ENCODE peak calls at places on chromosomes 16 and 17, in four cellular contexts. One of them, this sample, is unnamed.

GRCh38 chr16:69419956-69420355 is 4.5 kb upstream of the CYB5B start:
- DNase-seq in RKO: no peak
- DNase-seq in stimulated activated CD8-positive, alpha-beta memory T cell treated with anti-CD3 and anti-CD28 coated beads, Interleukin-7, amount 100 ng/mL, for 24 hours: no peak
- DNase-seq in body of pancreas: no peak
- DNase-seq in this sample: no peak

GRCh38 chr17:39769974-39770587 is 32.3 kb downstream of the GRB7 start:
- DNase-seq in RKO: no peak
- DNase-seq in stimulated activated CD8-positive, alpha-beta memory T cell treated with anti-CD3 and anti-CD28 coated beads, Interleukin-7, amount 100 ng/mL, for 24 hours: no peak
- DNase-seq in body of pancreas: no peak
- DNase-seq in this sample: no peak

GRCh38 chr17:58326609-58327341 is 1.8 kb downstream of the TSPOAP1 start:
- DNase-seq in stimulated activated CD8-positive, alpha-beta memory T cell treated with anti-CD3 and anti-CD28 coated beads, Interleukin-7, amount 100 ng/mL, for 24 hours: no peak
- DNase-seq in RKO: no peak
- DNase-seq in body of pancreas: no peak
- DNase-seq in this sample: no peak

GRCh38 chr17:38533706-38534497 is 71.8 kb downstream of the SRCIN1 start:
- DNase-seq in RKO: no peak
- DNase-seq in stimulated activated CD8-positive, alpha-beta memory T cell treated with anti-CD3 and anti-CD28 coated beads, Interleukin-7, amount 100 ng/mL, for 24 hours: no peak
- DNase-seq in body of pancreas: no peak
- DNase-seq in this sample: no peak

GRCh38 chr16:23514381-23515152 is 4.3 kb upstream of the GGA2 start:
- DNase-seq in RKO: no peak
- DNase-seq in body of pancreas: no peak
- DNase-seq in stimulated activated CD8-positive, alpha-beta memory T cell treated with anti-CD3 and anti-CD28 coated beads, Interleukin-7, amount 100 ng/mL, for 24 hours: no peak
- DNase-seq in this sample: no peak

GRCh38 chr17:70108166-70108565 is 33.1 kb downstream of the KCNJ16 start:
- DNase-seq in RKO: no peak
- DNase-seq in body of pancreas: no peak
- DNase-seq in stimulated activated CD8-positive, alpha-beta memory T cell treated with anti-CD3 and anti-CD28 coated beads, Interleukin-7, amount 100 ng/mL, for 24 hours: no peak
- DNase-seq in this sample: no peak

GRCh38 chr16:67029249-67030096 is 524 bp downstream of the CBFB start:
- DNase-seq in RKO: peak
- DNase-seq in body of pancreas: peak
- DNase-seq in stimulated activated CD8-positive, alpha-beta memory T cell treated with anti-CD3 and anti-CD28 coated beads, Interleukin-7, amount 100 ng/mL, for 24 hours: peak
- DNase-seq in this sample: peak

GRCh38 chr17:6995500-6996255 is at the start of gene ALOX12:
- DNase-seq in body of pancreas: no peak
- DNase-seq in RKO: no peak
- DNase-seq in stimulated activated CD8-positive, alpha-beta memory T cell treated with anti-CD3 and anti-CD28 coated beads, Interleukin-7, amount 100 ng/mL, for 24 hours: no peak
- DNase-seq in this sample: no peak

GRCh38 chr17:16987830-16988601 is 16.1 kb upstream of the TNFRSF13B start:
- DNase-seq in body of pancreas: no peak
- DNase-seq in stimulated activated CD8-positive, alpha-beta memory T cell treated with anti-CD3 and anti-CD28 coated beads, Interleukin-7, amount 100 ng/mL, for 24 hours: peak
- DNase-seq in RKO: peak
- DNase-seq in this sample: peak

GRCh38 chr17:80104321-80104955 is 3.1 kb downstream of the GAA start:
- DNase-seq in stimulated activated CD8-positive, alpha-beta memory T cell treated with anti-CD3 and anti-CD28 coated beads, Interleukin-7, amount 100 ng/mL, for 24 hours: no peak
- DNase-seq in body of pancreas: no peak
- DNase-seq in RKO: no peak
- DNase-seq in this sample: no peak

GRCh38 chr17:60169921-60170817 is 20.4 kb downstream of the CA4 start:
- DNase-seq in stimulated activated CD8-positive, alpha-beta memory T cell treated with anti-CD3 and anti-CD28 coated beads, Interleukin-7, amount 100 ng/mL, for 24 hours: no peak
- DNase-seq in body of pancreas: no peak
- DNase-seq in RKO: no peak
- DNase-seq in this sample: no peak

GRCh38 chr17:82960419-82961271 is 118.8 kb upstream of the METRNL start:
- DNase-seq in stimulated activated CD8-positive, alpha-beta memory T cell treated with anti-CD3 and anti-CD28 coated beads, Interleukin-7, amount 100 ng/mL, for 24 hours: no peak
- DNase-seq in body of pancreas: peak
- DNase-seq in RKO: no peak
- DNase-seq in this sample: no peak

GRCh38 chr17:60392845-60393702 is 1.1 kb upstream of the USP32 start:
- DNase-seq in stimulated activated CD8-positive, alpha-beta memory T cell treated with anti-CD3 and anti-CD28 coated beads, Interleukin-7, amount 100 ng/mL, for 24 hours: no peak
- DNase-seq in RKO: peak
- DNase-seq in body of pancreas: peak
- DNase-seq in this sample: peak

GRCh38 chr17:79563237-79564013 is 47.4 kb downstream of the RBFOX3 start:
- DNase-seq in RKO: peak
- DNase-seq in stimulated activated CD8-positive, alpha-beta memory T cell treated with anti-CD3 and anti-CD28 coated beads, Interleukin-7, amount 100 ng/mL, for 24 hours: no peak
- DNase-seq in body of pancreas: no peak
- DNase-seq in this sample: no peak

GRCh38 chr16:16033208-16033717 is 83.8 kb downstream of the ABCC1 start:
- DNase-seq in body of pancreas: no peak
- DNase-seq in stimulated activated CD8-positive, alpha-beta memory T cell treated with anti-CD3 and anti-CD28 coated beads, Interleukin-7, amount 100 ng/mL, for 24 hours: no peak
- DNase-seq in RKO: no peak
- DNase-seq in this sample: no peak

GRCh38 chr17:73552300-73553088 is 91.8 kb downstream of the SDK2 start:
- DNase-seq in body of pancreas: no peak
- DNase-seq in RKO: no peak
- DNase-seq in stimulated activated CD8-positive, alpha-beta memory T cell treated with anti-CD3 and anti-CD28 coated beads, Interleukin-7, amount 100 ng/mL, for 24 hours: no peak
- DNase-seq in this sample: no peak

GRCh38 chr16:81174644-81175324 is 63.7 kb upstream of the BCO1 start:
- DNase-seq in stimulated activated CD8-positive, alpha-beta memory T cell treated with anti-CD3 and anti-CD28 coated beads, Interleukin-7, amount 100 ng/mL, for 24 hours: no peak
- DNase-seq in RKO: no peak
- DNase-seq in body of pancreas: no peak
- DNase-seq in this sample: no peak

GRCh38 chr16:26816885-26817571 is 249.7 kb upstream of the C16orf82 start:
- DNase-seq in stimulated activated CD8-positive, alpha-beta memory T cell treated with anti-CD3 and anti-CD28 coated beads, Interleukin-7, amount 100 ng/mL, for 24 hours: no peak
- DNase-seq in body of pancreas: no peak
- DNase-seq in RKO: peak
- DNase-seq in this sample: peak

GRCh38 chr17:55427587-55427882 is 5.9 kb upstream of the MMD start:
- DNase-seq in body of pancreas: no peak
- DNase-seq in stimulated activated CD8-positive, alpha-beta memory T cell treated with anti-CD3 and anti-CD28 coated beads, Interleukin-7, amount 100 ng/mL, for 24 hours: no peak
- DNase-seq in RKO: no peak
- DNase-seq in this sample: no peak

GRCh38 chr17:33381201-33381600 is 88.1 kb upstream of the ASIC2 start:
- DNase-seq in stimulated activated CD8-positive, alpha-beta memory T cell treated with anti-CD3 and anti-CD28 coated beads, Interleukin-7, amount 100 ng/mL, for 24 hours: no peak
- DNase-seq in body of pancreas: no peak
- DNase-seq in RKO: no peak
- DNase-seq in this sample: no peak

GRCh38 chr17:39966771-39967170 is 4.0 kb downstream of the GSDMA start:
- DNase-seq in body of pancreas: no peak
- DNase-seq in RKO: no peak
- DNase-seq in stimulated activated CD8-positive, alpha-beta memory T cell treated with anti-CD3 and anti-CD28 coated beads, Interleukin-7, amount 100 ng/mL, for 24 hours: no peak
- DNase-seq in this sample: no peak

GRCh38 chr17:37701424-37702020 is 43.3 kb downstream of the HNF1B start:
- DNase-seq in body of pancreas: peak
- DNase-seq in stimulated activated CD8-positive, alpha-beta memory T cell treated with anti-CD3 and anti-CD28 coated beads, Interleukin-7, amount 100 ng/mL, for 24 hours: peak
- DNase-seq in RKO: no peak
- DNase-seq in this sample: no peak

GRCh38 chr16:55825115-55825728 is 7.7 kb downstream of the CES1 start:
- DNase-seq in stimulated activated CD8-positive, alpha-beta memory T cell treated with anti-CD3 and anti-CD28 coated beads, Interleukin-7, amount 100 ng/mL, for 24 hours: no peak
- DNase-seq in body of pancreas: no peak
- DNase-seq in RKO: no peak
- DNase-seq in this sample: no peak

GRCh38 chr17:40224707-40225092 is 5.6 kb downstream of the WIPF2 start:
- DNase-seq in body of pancreas: peak
- DNase-seq in RKO: no peak
- DNase-seq in stimulated activated CD8-positive, alpha-beta memory T cell treated with anti-CD3 and anti-CD28 coated beads, Interleukin-7, amount 100 ng/mL, for 24 hours: no peak
- DNase-seq in this sample: peak

This sample was measured in fibroblast of the conjunctiva.